ENCODE peak calls at places on chromosomes 3 and 15, in nine cellular contexts. R is keratinocyte; O is PC-9; D is Peyer's patch; Y is esophagus squamous epithelium; H is right cardiac atrium; S is GM23248; X is neuronal stem cell; N is CD8-positive, alpha-beta memory T cell. I is an unnamed sample.

GRCh38 chr3:104952587-104952986 is 414.1 kb upstream of the ALCAM start:
- DNase-seq in R (no peak), O (peak; percentile 35), D (no peak), Y (no peak), H (no peak), S (peak; percentile 71), X (no peak), N (no peak), I (no peak)

GRCh38 chr3:67094769-67095168 is 96.7 kb downstream of the KBTBD8 start:
- DNase-seq in R (no peak), O (no peak), D (no peak), Y (no peak), H (no peak), S (peak; percentile 15), X (no peak), N (no peak), I (no peak)

GRCh38 chr3:61173685-61174084 is 77.6 kb downstream of the FHIT start:
- DNase-seq in R (no peak), O (no peak), D (no peak), Y (no peak), H (no peak), S (peak; percentile 2), X (no peak), N (no peak), I (no peak)

GRCh38 chr3:70000563-70001081 is 1.1 kb downstream of the SAMMSON start:
- DNase-seq in R (no peak), O (no peak), D (no peak), Y (no peak), H (no peak), S (no peak), X (peak; percentile 11), N (no peak), I (no peak)

GRCh38 chr3:72033709-72034428 is 248.9 kb upstream of the PROK2 start:
- DNase-seq in R (no peak), O (no peak), D (no peak), Y (no peak), H (no peak), S (no peak), X (no peak), N (no peak), I (no peak)

GRCh38 chr3:46682156-46682555 is 11.3 kb downstream of the ALS2CL start:
- DNase-seq in R (no peak), O (no peak), D (no peak), Y (no peak), H (no peak), S (no peak), X (no peak), N (no peak), I (no peak)

GRCh38 chr15:94930945-94931344 is 699.6 kb downstream of the MCTP2 start:
- DNase-seq in R (no peak), O (no peak), D (no peak), Y (no peak), H (no peak), S (no peak), X (no peak), N (no peak), I (no peak)

GRCh38 chr15:41568350-41569017 is 9.5 kb downstream of the TYRO3 start:
- DNase-seq in R (no peak), O (no peak), D (no peak), Y (no peak), H (peak; percentile 83), S (no peak), X (peak; percentile 86), N (no peak), I (peak; percentile 94)

GRCh38 chr3:117898722-117899121 is 1135.9 kb downstream of the IGSF11 start:
- DNase-seq in R (no peak), O (no peak), D (no peak), Y (no peak), H (no peak), S (no peak), X (no peak), N (no peak), I (no peak)

GRCh38 chr3:69240651-69241578 is 118.5 kb upstream of the LMOD3 start:
- DNase-seq in R (no peak), O (no peak), D (no peak), Y (no peak), H (no peak), S (no peak), X (no peak), N (no peak), I (no peak)

DNA sequence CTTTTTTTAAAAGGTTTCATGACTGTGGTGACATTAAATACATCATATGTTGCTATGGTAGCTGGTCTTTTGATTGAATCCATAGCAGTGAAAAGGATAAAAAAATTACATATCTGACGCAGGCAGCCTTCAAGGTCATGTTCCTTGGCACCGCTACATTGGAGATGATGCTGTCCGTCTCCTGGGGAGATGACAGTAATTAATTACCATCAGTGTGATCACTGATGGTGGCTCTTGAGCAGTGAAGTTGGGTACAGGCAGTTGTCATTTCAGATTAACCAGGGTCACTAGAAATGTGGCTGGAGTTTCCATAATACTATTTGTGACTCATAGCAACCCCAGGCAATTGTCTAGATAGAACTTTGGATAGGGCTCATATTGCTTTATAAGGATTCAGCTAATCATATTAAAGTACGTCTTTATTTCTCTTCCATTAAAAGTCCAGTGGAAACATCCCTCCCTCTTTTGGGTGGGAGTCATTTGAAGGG is 136.3 kb downstream of the THSD4 start:
- DNase-seq in R (no peak), O (no peak), D (no peak), Y (no peak), H (no peak), S (no peak), X (no peak), N (no peak), I (no peak)
- H3K4me1 ChIP-seq in R (peaks cover 20% of the 10 kb centered on the region), O (peaks cover 37% of the 10 kb centered on the region), D (no peaks in the 10 kb centered on the region), Y (no peaks in the 10 kb centered on the region), H (peaks cover 10% of the 10 kb centered on the region), S (peaks cover 11% of the 10 kb centered on the region), X (no peaks in the 10 kb centered on the region), N (no peaks in the 10 kb centered on the region), I (no peaks in the 10 kb centered on the region)

DNA sequence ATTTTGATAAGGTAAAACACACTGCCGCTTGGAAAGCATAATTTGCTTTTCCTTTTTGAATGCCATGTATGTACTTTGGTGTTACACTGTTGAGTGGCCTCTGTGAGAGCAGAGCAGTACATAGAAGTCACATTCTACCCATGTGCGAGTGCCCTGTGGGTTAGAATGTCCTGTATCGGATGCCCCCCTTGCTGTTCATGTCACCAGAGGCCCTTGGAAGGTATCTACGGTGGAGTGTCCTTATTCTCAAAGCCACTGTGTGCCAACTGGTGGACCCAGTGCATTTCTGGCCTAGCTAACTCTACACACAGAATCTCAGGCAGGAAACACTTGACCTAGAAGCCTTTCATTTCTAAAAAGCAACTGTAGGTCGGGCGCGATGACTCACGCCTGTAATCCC is 137.0 kb downstream of the GHSR start:
- DNase-seq in R (no peak), O (no peak), D (no peak), Y (no peak), H (no peak), S (no peak), X (no peak), N (no peak), I (no peak)
- H3K4me1 ChIP-seq in R (peaks cover 38% of the 10 kb centered on the region), O (peaks cover 48% of the 10 kb centered on the region), D (no peaks in the 10 kb centered on the region), Y (peaks cover 12% of the 10 kb centered on the region), H (peaks cover 14% of the 10 kb centered on the region), S (peaks cover 20% of the 10 kb centered on the region), X (no peaks in the 10 kb centered on the region), N (no peaks in the 10 kb centered on the region), I (peaks cover 7% of the 10 kb centered on the region)

GRCh38 chr3:134336587-134336986 is 37.7 kb downstream of the AMOTL2 start:
- DNase-seq in R (no peak), O (peak; percentile 55), D (no peak), Y (no peak), H (no peak), S (peak; percentile 78), X (no peak), N (no peak), I (no peak)

GRCh38 chr3:134338201-134338512 is 36.1 kb downstream of the AMOTL2 start:
- DNase-seq in R (no peak), O (no peak), D (no peak), Y (no peak), H (no peak), S (no peak), X (no peak), N (no peak), I (no peak)

GRCh38 chr3:134338516-134339261 is 35.6 kb downstream of the AMOTL2 start:
- DNase-seq in R (no peak), O (no peak), D (no peak), Y (no peak), H (no peak), S (no peak), X (no peak), N (no peak), I (no peak)

GRCh38 chr3:134337511-134338200 is 36.6 kb downstream of the AMOTL2 start:
- DNase-seq in R (no peak), O (no peak), D (no peak), Y (no peak), H (no peak), S (no peak), X (no peak), N (no peak), I (no peak)

DNA sequence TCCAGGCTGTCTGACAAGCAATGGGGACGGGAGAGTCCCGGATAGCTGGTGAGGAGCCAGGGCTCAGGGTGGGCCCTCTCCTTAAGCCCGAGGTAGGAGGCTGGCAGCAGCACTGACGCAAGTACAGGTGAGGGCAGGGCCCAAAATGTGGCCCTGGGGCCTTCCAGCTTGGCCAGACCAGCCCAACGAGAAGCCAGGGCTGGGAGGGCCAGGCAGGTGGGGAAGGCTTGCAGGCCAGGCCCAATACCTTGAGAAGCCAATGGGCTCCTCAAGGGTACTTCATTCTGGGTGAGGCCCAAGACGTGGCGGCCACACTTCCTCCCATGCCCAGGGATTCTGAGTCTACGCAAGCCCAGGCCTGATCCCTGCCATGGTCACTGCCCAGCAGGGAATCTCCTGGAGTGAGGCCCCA is 37.2 kb downstream of the AMOTL2 start:
- DNase-seq in R (no peak), O (no peak), D (no peak), Y (no peak), H (no peak), S (no peak), X (no peak), N (no peak), I (no peak)
- H3K4me1 ChIP-seq in R (peaks cover 48% of the 10 kb centered on the region), O (peaks cover 61% of the 10 kb centered on the region), D (no peaks in the 10 kb centered on the region), Y (peaks cover 53% of the 10 kb centered on the region), H (peaks cover 28% of the 10 kb centered on the region), S (peaks cover 59% of the 10 kb centered on the region), X (peaks cover 25% of the 10 kb centered on the region), N (no peaks in the 10 kb centered on the region), I (peaks cover 15% of the 10 kb centered on the region)

GRCh38 chr3:65884072-65884471 is 154.6 kb downstream of the MAGI1 start:
- DNase-seq in R (no peak), O (no peak), D (no peak), Y (no peak), H (no peak), S (no peak), X (no peak), N (no peak), I (no peak)

GRCh38 chr3:65886376-65886775 is 152.3 kb downstream of the MAGI1 start:
- DNase-seq in R (no peak), O (no peak), D (no peak), Y (no peak), H (no peak), S (no peak), X (no peak), N (no peak), I (no peak)

GRCh38 chr3:65880350-65880749 is 158.4 kb downstream of the MAGI1 start:
- DNase-seq in R (no peak), O (no peak), D (no peak), Y (no peak), H (no peak), S (no peak), X (no peak), N (no peak), I (no peak)

GRCh38 chr3:65879372-65879771 is 159.3 kb downstream of the MAGI1 start:
- DNase-seq in R (no peak), O (no peak), D (no peak), Y (no peak), H (no peak), S (no peak), X (no peak), N (no peak), I (no peak)

GRCh38 chr3:65883614-65884013 is 155.1 kb downstream of the MAGI1 start:
- DNase-seq in R (no peak), O (no peak), D (no peak), Y (no peak), H (no peak), S (no peak), X (no peak), N (no peak), I (no peak)
- H3K4me1 ChIP-seq in R (peaks cover 7% of the 10 kb centered on the region), O (peaks cover 11% of the 10 kb centered on the region), D (no peaks in the 10 kb centered on the region), Y (peaks cover 3% of the 10 kb centered on the region), H (peaks cover 3% of the 10 kb centered on the region), S (peaks cover 15% of the 10 kb centered on the region), X (peaks cover 9% of the 10 kb centered on the region), N (no peaks in the 10 kb centered on the region), I (peaks cover 2% of the 10 kb centered on the region)